ENCODE peak calls at places on chromosomes 4 and X, in ten cellular contexts. One of them, this sample, is unnamed.

GRCh38 chr4:64539234-64539849 is 130.1 kb upstream of the TECRL start:
- DNase-seq in neuronal stem cell: peak
- DNase-seq in GM04504: peak
- DNase-seq in activated T-helper 1 cell treated with anti-CD3 and anti-CD28 coated beads, Interleukin-2, amount 50 U/mL, for 16 hours: no peak
- DNase-seq in suprapubic skin: no peak
- DNase-seq in H4: peak
- DNase-seq in AG04450: no peak
- DNase-seq in ELR: peak
- DNase-seq in LoVo: peak
- DNase-seq in stimulated activated CD8-positive, alpha-beta memory T cell treated with anti-CD3 and anti-CD28 coated beads, Interleukin-7, amount 100 ng/mL, for 1 hour: no peak
- DNase-seq in this sample: peak

GRCh38 chr4:98558366-98558765 is 100.0 kb downstream of the TSPAN5 start:
- DNase-seq in neuronal stem cell: no peak
- DNase-seq in GM04504: no peak
- DNase-seq in activated T-helper 1 cell treated with anti-CD3 and anti-CD28 coated beads, Interleukin-2, amount 50 U/mL, for 16 hours: no peak
- DNase-seq in suprapubic skin: no peak
- DNase-seq in H4: no peak
- DNase-seq in AG04450: no peak
- DNase-seq in ELR: no peak
- DNase-seq in LoVo: no peak
- DNase-seq in stimulated activated CD8-positive, alpha-beta memory T cell treated with anti-CD3 and anti-CD28 coated beads, Interleukin-7, amount 100 ng/mL, for 1 hour: no peak
- DNase-seq in this sample: no peak

GRCh38 chr4:36187723-36188333 is 56.5 kb downstream of the ARAP2 start:
- DNase-seq in neuronal stem cell: no peak
- DNase-seq in GM04504: no peak
- DNase-seq in activated T-helper 1 cell treated with anti-CD3 and anti-CD28 coated beads, Interleukin-2, amount 50 U/mL, for 16 hours: no peak
- DNase-seq in suprapubic skin: no peak
- DNase-seq in H4: peak
- DNase-seq in AG04450: no peak
- DNase-seq in ELR: peak
- DNase-seq in LoVo: peak
- DNase-seq in stimulated activated CD8-positive, alpha-beta memory T cell treated with anti-CD3 and anti-CD28 coated beads, Interleukin-7, amount 100 ng/mL, for 1 hour: no peak
- DNase-seq in this sample: no peak

GRCh38 chrX:1749499-1749898 is 134.6 kb downstream of the ASMT start:
- DNase-seq in neuronal stem cell: no peak
- DNase-seq in GM04504: no peak
- DNase-seq in activated T-helper 1 cell treated with anti-CD3 and anti-CD28 coated beads, Interleukin-2, amount 50 U/mL, for 16 hours: no peak
- DNase-seq in suprapubic skin: no peak
- DNase-seq in H4: no peak
- DNase-seq in AG04450: no peak
- DNase-seq in ELR: no peak
- DNase-seq in LoVo: no peak
- DNase-seq in stimulated activated CD8-positive, alpha-beta memory T cell treated with anti-CD3 and anti-CD28 coated beads, Interleukin-7, amount 100 ng/mL, for 1 hour: no peak
- DNase-seq in this sample: no peak

GRCh38 chr4:41748074-41748787 is at the start of gene PHOX2B:
- DNase-seq in neuronal stem cell: peak
- DNase-seq in GM04504: no peak
- DNase-seq in activated T-helper 1 cell treated with anti-CD3 and anti-CD28 coated beads, Interleukin-2, amount 50 U/mL, for 16 hours: no peak
- DNase-seq in suprapubic skin: no peak
- DNase-seq in H4: no peak
- DNase-seq in AG04450: no peak
- DNase-seq in ELR: no peak
- DNase-seq in LoVo: no peak
- DNase-seq in stimulated activated CD8-positive, alpha-beta memory T cell treated with anti-CD3 and anti-CD28 coated beads, Interleukin-7, amount 100 ng/mL, for 1 hour: no peak
- DNase-seq in this sample: no peak

GRCh38 chrX:33190016-33190415 is 21.3 kb downstream of the DMD start:
- DNase-seq in neuronal stem cell: no peak
- DNase-seq in GM04504: no peak
- DNase-seq in activated T-helper 1 cell treated with anti-CD3 and anti-CD28 coated beads, Interleukin-2, amount 50 U/mL, for 16 hours: no peak
- DNase-seq in suprapubic skin: no peak
- DNase-seq in H4: no peak
- DNase-seq in AG04450: no peak
- DNase-seq in ELR: no peak
- DNase-seq in LoVo: no peak
- DNase-seq in stimulated activated CD8-positive, alpha-beta memory T cell treated with anti-CD3 and anti-CD28 coated beads, Interleukin-7, amount 100 ng/mL, for 1 hour: no peak
- DNase-seq in this sample: no peak

GRCh38 chr4:39850727-39851126 is 127.0 kb downstream of the PDS5A start:
- DNase-seq in neuronal stem cell: no peak
- DNase-seq in GM04504: no peak
- DNase-seq in activated T-helper 1 cell treated with anti-CD3 and anti-CD28 coated beads, Interleukin-2, amount 50 U/mL, for 16 hours: no peak
- DNase-seq in suprapubic skin: no peak
- DNase-seq in H4: no peak
- DNase-seq in AG04450: no peak
- DNase-seq in ELR: no peak
- DNase-seq in LoVo: no peak
- DNase-seq in stimulated activated CD8-positive, alpha-beta memory T cell treated with anti-CD3 and anti-CD28 coated beads, Interleukin-7, amount 100 ng/mL, for 1 hour: no peak
- DNase-seq in this sample: no peak

GRCh38 chrX:17668929-17669328 is 68.4 kb upstream of the SCML1 start:
- DNase-seq in neuronal stem cell: no peak
- DNase-seq in GM04504: no peak
- DNase-seq in activated T-helper 1 cell treated with anti-CD3 and anti-CD28 coated beads, Interleukin-2, amount 50 U/mL, for 16 hours: no peak
- DNase-seq in suprapubic skin: no peak
- DNase-seq in H4: no peak
- DNase-seq in AG04450: no peak
- DNase-seq in ELR: no peak
- DNase-seq in LoVo: no peak
- DNase-seq in stimulated activated CD8-positive, alpha-beta memory T cell treated with anti-CD3 and anti-CD28 coated beads, Interleukin-7, amount 100 ng/mL, for 1 hour: no peak
- DNase-seq in this sample: no peak

GRCh38 chr4:102174800-102175199 is 170.5 kb downstream of the SLC39A8 start:
- DNase-seq in neuronal stem cell: no peak
- DNase-seq in GM04504: peak
- DNase-seq in activated T-helper 1 cell treated with anti-CD3 and anti-CD28 coated beads, Interleukin-2, amount 50 U/mL, for 16 hours: no peak
- DNase-seq in suprapubic skin: no peak
- DNase-seq in H4: peak
- DNase-seq in AG04450: peak
- DNase-seq in ELR: peak
- DNase-seq in LoVo: no peak
- DNase-seq in stimulated activated CD8-positive, alpha-beta memory T cell treated with anti-CD3 and anti-CD28 coated beads, Interleukin-7, amount 100 ng/mL, for 1 hour: no peak
- DNase-seq in this sample: peak

GRCh38 chrX:11449613-11450012 is 156.4 kb downstream of the AMELX start:
- DNase-seq in neuronal stem cell: no peak
- DNase-seq in GM04504: no peak
- DNase-seq in activated T-helper 1 cell treated with anti-CD3 and anti-CD28 coated beads, Interleukin-2, amount 50 U/mL, for 16 hours: no peak
- DNase-seq in suprapubic skin: no peak
- DNase-seq in H4: no peak
- DNase-seq in AG04450: no peak
- DNase-seq in ELR: no peak
- DNase-seq in LoVo: no peak
- DNase-seq in stimulated activated CD8-positive, alpha-beta memory T cell treated with anti-CD3 and anti-CD28 coated beads, Interleukin-7, amount 100 ng/mL, for 1 hour: no peak
- DNase-seq in this sample: no peak

GRCh38 chr4:172202480-172203076 is 389.4 kb downstream of the GALNTL6 start:
- DNase-seq in neuronal stem cell: peak
- DNase-seq in GM04504: peak
- DNase-seq in activated T-helper 1 cell treated with anti-CD3 and anti-CD28 coated beads, Interleukin-2, amount 50 U/mL, for 16 hours: no peak
- DNase-seq in suprapubic skin: no peak
- DNase-seq in H4: peak
- DNase-seq in AG04450: peak
- DNase-seq in ELR: peak
- DNase-seq in LoVo: peak
- DNase-seq in stimulated activated CD8-positive, alpha-beta memory T cell treated with anti-CD3 and anti-CD28 coated beads, Interleukin-7, amount 100 ng/mL, for 1 hour: no peak
- DNase-seq in this sample: peak

GRCh38 chr4:17468638-17469221 is 43.2 kb downstream of the QDPR start:
- DNase-seq in neuronal stem cell: peak
- DNase-seq in GM04504: no peak
- DNase-seq in activated T-helper 1 cell treated with anti-CD3 and anti-CD28 coated beads, Interleukin-2, amount 50 U/mL, for 16 hours: no peak
- DNase-seq in suprapubic skin: no peak
- DNase-seq in H4: peak
- DNase-seq in AG04450: no peak
- DNase-seq in ELR: peak
- DNase-seq in LoVo: peak
- DNase-seq in stimulated activated CD8-positive, alpha-beta memory T cell treated with anti-CD3 and anti-CD28 coated beads, Interleukin-7, amount 100 ng/mL, for 1 hour: no peak
- DNase-seq in this sample: no peak